ENCODE peak calls at places on chromosomes 16 and 17, in seven cellular contexts. W, Z, L, K, A, S and Y are unnamed samples.

GRCh38 chr17:2433696-2434095 is 32.8 kb upstream of the MNT start:
- DNase-seq in W (no peak), Z (no peak), L (no peak), K (no peak), A (no peak), S (no peak), Y (no peak)

GRCh38 chr17:17783121-17783824 is 53.5 kb downstream of the SREBF1 start:
- DNase-seq in W (peak; percentile 65), Z (peak; percentile 40), L (peak; percentile 80), K (no peak), A (peak; percentile 24), S (no peak), Y (peak; percentile 73)

GRCh38 chr17:75124041-75124818 is 7.3 kb downstream of the NT5C start:
- DNase-seq in W (peak; percentile 76), Z (peak; percentile 55), L (peak; percentile 96), K (no peak), A (peak; percentile 42), S (no peak), Y (no peak)

GRCh38 chr16:83785455-83785854 is 22.3 kb upstream of the HSBP1 start:
- DNase-seq in W (no peak), Z (no peak), L (no peak), K (no peak), A (no peak), S (no peak), Y (no peak)

GRCh38 chr17:58278661-58279015 is 2.1 kb downstream of the MPO start:
- DNase-seq in W (no peak), Z (no peak), L (no peak), K (no peak), A (no peak), S (no peak), Y (no peak)

GRCh38 chr16:28492511-28492910 is 637 bp upstream of the CLN3 start:
- DNase-seq in W (no peak), Z (no peak), L (no peak), K (no peak), A (no peak), S (no peak), Y (no peak)

GRCh38 chr16:85328665-85329058 is 216.4 kb upstream of the CIBAR2 start:
- DNase-seq in W (no peak), Z (no peak), L (no peak), K (no peak), A (no peak), S (no peak), Y (peak; percentile 96)

GRCh38 chr17:76709077-76709950 is 1.5 kb downstream of the MXRA7 start:
- DNase-seq in W (no peak), Z (no peak), L (peak; percentile 42), K (no peak), A (no peak), S (no peak), Y (peak; percentile 70)

GRCh38 chr17:74544991-74545441 is 899 bp downstream of the CD300C start:
- DNase-seq in W (no peak), Z (no peak), L (no peak), K (no peak), A (no peak), S (no peak), Y (no peak)

GRCh38 chr16:85061566-85061965 is 34.0 kb downstream of the KIAA0513 start:
- DNase-seq in W (no peak), Z (no peak), L (no peak), K (no peak), A (no peak), S (no peak), Y (no peak)

GRCh38 chr16:72844225-72844920 is 203.6 kb downstream of the ZFHX3 start:
- DNase-seq in W (no peak), Z (no peak), L (no peak), K (no peak), A (no peak), S (no peak), Y (no peak)

GRCh38 chr17:6554871-6555330 is 1.5 kb downstream of the PITPNM3 start:
- DNase-seq in W (no peak), Z (no peak), L (no peak), K (no peak), A (no peak), S (no peak), Y (no peak)

GRCh38 chr17:72754513-72754912 is 338.0 kb downstream of the SLC39A11 start:
- DNase-seq in W (no peak), Z (no peak), L (no peak), K (no peak), A (no peak), S (no peak), Y (no peak)

GRCh38 chr17:55607736-55608341 is 96.6 kb upstream of the SMIM36 start:
- DNase-seq in W (no peak), Z (no peak), L (peak; percentile 12), K (no peak), A (no peak), S (no peak), Y (no peak)

GRCh38 chr16:66337434-66338188 is 28.9 kb upstream of the CDH5 start:
- DNase-seq in W (no peak), Z (no peak), L (no peak), K (no peak), A (no peak), S (no peak), Y (no peak)

GRCh38 chr16:84504420-84505248 is at the start of gene MEAK7:
- DNase-seq in W (peak; percentile 99), Z (peak; percentile 93), L (peak; percentile 97), K (peak; percentile 80), A (peak; percentile 96), S (peak; percentile 91), Y (peak; percentile 43)

GRCh38 chr16:1089822-1090619 is 6.0 kb downstream of the C1QTNF8 start:
- DNase-seq in W (peak; percentile 91), Z (no peak), L (no peak), K (no peak), A (no peak), S (no peak), Y (no peak)

GRCh38 chr16:1101133-1101532 is 5.1 kb upstream of the C1QTNF8 start:
- DNase-seq in W (no peak), Z (no peak), L (no peak), K (no peak), A (no peak), S (no peak), Y (no peak)

GRCh38 chr16:46853713-46854443 is 22.9 kb upstream of the C16orf87 start:
- DNase-seq in W (peak; percentile 85), Z (peak; percentile 17), L (peak; percentile 84), K (peak; percentile 22), A (peak; percentile 39), S (peak; percentile 50), Y (peak; percentile 86)

GRCh38 chr17:44780845-44781480 is 22.2 kb downstream of the ADAM11 start:
- DNase-seq in W (peak; percentile 29), Z (no peak), L (no peak), K (no peak), A (no peak), S (no peak), Y (no peak)

GRCh38 chr17:35804658-35805192 is 4.6 kb upstream of the TAF15 start:
- DNase-seq in W (peak; percentile 72), Z (no peak), L (peak; percentile 82), K (peak; percentile 76), A (no peak), S (no peak), Y (peak; percentile 84)

GRCh38 chr16:81585785-81586184 is 141.2 kb downstream of the CMIP start:
- DNase-seq in W (peak; percentile 59), Z (no peak), L (no peak), K (no peak), A (no peak), S (no peak), Y (no peak)

GRCh38 chr17:59151591-59151990 is 3.4 kb downstream of the SKA2 start:
- DNase-seq in W (no peak), Z (no peak), L (no peak), K (no peak), A (no peak), S (no peak), Y (no peak)

GRCh38 chr17:19381361-19381740 is 3.1 kb downstream of the MAPK7 start:
- DNase-seq in W (no peak), Z (no peak), L (no peak), K (no peak), A (no peak), S (no peak), Y (no peak)

GRCh38 chr17:32927201-32927723 is 691 bp upstream of the TMEM98 start:
- DNase-seq in W (peak; percentile 63), Z (no peak), L (no peak), K (no peak), A (no peak), S (no peak), Y (peak; percentile 58)